ENCODE peak calls at places on chromosomes 7 and 10, in nine cellular contexts. Z is heart right ventricle; S is naive thymus-derived CD4-positive, alpha-beta T cell; K is esophagus muscularis mucosa; N is gastrocnemius medialis; V is AG04450; B is kidney; J is fibroblast of lung; W is IMR-90. Y is an unnamed sample.

GRCh38 chr7:38973760-38974159 is 3.9 kb upstream of the POU6F2 start:
- DNase-seq in S (no peak), B (no peak), K (no peak), J (no peak), V (no peak), Z (no peak), W (no peak), N (no peak), Y (no peak)

GRCh38 chr7:64882341-64883112 is 20.5 kb upstream of the ZNF273 start:
- DNase-seq in J (peak; percentile 9), B (peak; percentile 87), V (no peak), W (no peak), Z (peak; percentile 72), N (peak; percentile 58), K (peak; percentile 92), S (no peak), Y (no peak)

GRCh38 chr7:140390466-140391190 is 7.7 kb downstream of the SLC37A3 start:
- DNase-seq in N (no peak), V (no peak), W (peak; percentile 22), K (no peak), B (no peak), S (no peak), J (peak; percentile 24), Z (no peak), Y (no peak)

GRCh38 chr10:125140151-125140550 is 20.2 kb downstream of the CTBP2 start:
- DNase-seq in K (no peak), S (no peak), V (no peak), N (no peak), W (no peak), Z (no peak), B (peak; percentile 8), J (no peak), Y (no peak)

GRCh38 chr7:26320878-26321277 is 29.2 kb downstream of the SNX10 start:
- DNase-seq in J (no peak), Z (no peak), B (no peak), V (no peak), K (no peak), S (no peak), N (no peak), W (no peak), Y (no peak)

GRCh38 chr7:3579638-3580219 is 278.7 kb downstream of the SDK1 start:
- DNase-seq in S (no peak), W (no peak), B (no peak), Z (no peak), K (no peak), N (no peak), V (no peak), J (no peak), Y (no peak)

GRCh38 chr7:100430450-100431285 is 1.0 kb downstream of the MEPCE start:
- DNase-seq in V (no peak), N (no peak), B (peak; percentile 86), J (no peak), K (no peak), W (peak; percentile 27), S (no peak), Z (no peak), Y (no peak)

GRCh38 chr10:21329995-21330627 is 195.4 kb downstream of the SKIDA1 start:
- DNase-seq in S (no peak), V (peak; percentile 62), Z (peak; percentile 22), K (no peak), N (peak; percentile 17), B (no peak), W (peak; percentile 92), J (peak; percentile 94), Y (no peak)

GRCh38 chr10:111890046-111890445 is 293.5 kb downstream of the GPAM start:
- DNase-seq in B (no peak), N (no peak), V (no peak), K (no peak), Z (no peak), W (no peak), J (no peak), S (no peak), Y (no peak)

GRCh38 chr7:69211739-69212138 is 386.5 kb upstream of the AUTS2 start:
- DNase-seq in J (no peak), K (no peak), V (no peak), Z (no peak), W (no peak), N (no peak), B (no peak), S (no peak), Y (no peak)

GRCh38 chr7:15584575-15584974 is 22.8 kb upstream of the AGMO start:
- DNase-seq in B (no peak), Z (no peak), K (no peak), S (no peak), J (no peak), V (no peak), W (no peak), N (no peak), Y (no peak)

GRCh38 chr10:121607310-121608055 is 9.2 kb upstream of the FGFR2 start:
- DNase-seq in J (no peak), Z (no peak), V (no peak), W (no peak), K (no peak), B (no peak), N (no peak), S (no peak), Y (no peak)

GRCh38 chr7:41097501-41097900 is 605.4 kb downstream of the INHBA start:
- DNase-seq in B (no peak), V (peak; percentile 61), S (no peak), Z (no peak), J (peak; percentile 79), W (peak; percentile 95), K (no peak), N (no peak), Y (peak; percentile 55)

GRCh38 chr10:132308588-132309451 is 1.1 kb upstream of the STK32C start:
- DNase-seq in S (no peak), Z (no peak), K (no peak), B (peak; percentile 84), N (no peak), W (no peak), J (no peak), V (no peak), Y (no peak)

GRCh38 chr7:121891731-121892130 is 18.8 kb downstream of the PTPRZ1 start:
- DNase-seq in K (no peak), B (no peak), V (no peak), Z (no peak), S (no peak), J (no peak), W (no peak), N (no peak), Y (no peak)

GRCh38 chr10:53298443-53298842 is 525.9 kb upstream of the MBL2 start:
- DNase-seq in V (no peak), Z (no peak), W (no peak), B (no peak), S (no peak), J (no peak), N (no peak), K (no peak), Y (no peak)

GRCh38 chr10:121988361-121989324 is at the start of gene TACC2:
- DNase-seq in N (peak; percentile 87), J (no peak), V (no peak), W (no peak), S (no peak), Z (no peak), K (no peak), B (no peak), Y (no peak)

GRCh38 chr10:20118119-20118518 is 301.9 kb downstream of the PLXDC2 start:
- DNase-seq in N (no peak), Z (no peak), K (no peak), B (no peak), S (no peak), V (no peak), W (no peak), J (no peak), Y (no peak)

DNA sequence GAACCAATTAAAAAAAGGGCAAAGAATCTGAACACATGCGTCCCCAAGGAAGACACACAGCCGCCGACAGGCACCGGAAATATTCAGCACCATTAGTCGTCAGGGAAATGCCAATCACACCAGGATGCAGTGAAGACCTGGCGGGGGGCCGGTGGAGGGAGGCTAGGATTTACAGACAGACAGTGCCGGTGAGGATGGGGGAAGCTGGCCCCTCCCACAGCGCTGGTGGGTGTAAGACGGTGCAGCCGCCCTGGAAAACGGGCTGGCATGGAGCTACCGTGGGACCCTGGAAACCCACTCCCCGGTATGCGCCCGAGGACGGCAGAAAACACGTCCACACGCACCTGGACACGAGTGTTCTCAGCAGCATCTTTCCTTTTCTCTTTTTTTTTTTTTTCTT is 4.8 kb upstream of the ADAP1 start:
- DNase-seq in W (no peak), V (no peak), S (no peak), N (no peak), K (no peak), B (peak; percentile 66), Z (no peak), J (no peak), Y (no peak)
- H3K4me3 ChIP-seq in W (no peak overlapping the region), V (no peak overlapping the region), S (no peak overlapping the region), N (no peak overlapping the region), K (no peak overlapping the region), B (no peak overlapping the region), Z (no peak overlapping the region), J (no peak overlapping the region), Y (no peak overlapping the region)

GRCh38 chr7:134047675-134048074 is 79.5 kb upstream of the LRGUK start:
- DNase-seq in V (no peak), W (no peak), N (no peak), B (no peak), S (no peak), Z (no peak), J (no peak), K (no peak), Y (no peak)
- H3K4me3 ChIP-seq in V (no peak overlapping the region), W (no peak overlapping the region), N (no peak overlapping the region), B (no peak overlapping the region), S (no peak overlapping the region), Z (no peak overlapping the region), J (no peak overlapping the region), K (no peak overlapping the region), Y (no peak overlapping the region)

GRCh38 chr10:18254692-18255091 is 114.5 kb downstream of the CACNB2 start:
- DNase-seq in S (no peak), N (no peak), V (no peak), B (no peak), J (no peak), Z (no peak), K (no peak), W (no peak), Y (no peak)

GRCh38 chr10:18264466-18264865 is 124.2 kb downstream of the CACNB2 start:
- DNase-seq in N (no peak), W (no peak), V (no peak), J (peak; percentile 67), B (no peak), S (no peak), K (peak; percentile 66), Z (no peak), Y (no peak)

GRCh38 chr10:18261660-18262292 is 121.6 kb downstream of the CACNB2 start:
- DNase-seq in B (no peak), V (no peak), W (no peak), S (no peak), K (no peak), Z (no peak), J (no peak), N (no peak), Y (no peak)

GRCh38 chr10:18261063-18261462 is 120.8 kb downstream of the CACNB2 start:
- DNase-seq in Z (peak; percentile 23), V (no peak), K (peak; percentile 50), W (no peak), S (no peak), B (no peak), J (no peak), N (no peak), Y (no peak)

GRCh38 chr10:18260308-18260971 is 120.2 kb downstream of the CACNB2 start:
- DNase-seq in S (no peak), V (no peak), B (no peak), N (no peak), K (peak; percentile 68), Z (no peak), W (peak; percentile 6), J (no peak), Y (no peak)
- H3K4me3 ChIP-seq in S (no peak overlapping the region), V (no peak overlapping the region), B (no peak overlapping the region), N (no peak overlapping the region), K (peak overlapping the region; percentile 28), Z (peak overlapping the region; percentile 1), W (no peak overlapping the region), J (no peak overlapping the region), Y (no peak overlapping the region)

GRCh38 chr10:123375738-123376137 is 221.5 kb downstream of the BUB3 start:
- DNase-seq in V (no peak), S (no peak), K (no peak), Z (no peak), J (no peak), W (no peak), N (no peak), B (no peak), Y (no peak)
- H3K4me3 ChIP-seq in V (no peak overlapping the region), S (no peak overlapping the region), K (no peak overlapping the region), Z (no peak overlapping the region), J (no peak overlapping the region), W (no peak overlapping the region), N (no peak overlapping the region), B (no peak overlapping the region), Y (no peak overlapping the region)

Y was measured in skeletal muscle cell.